ENCODE peak calls at places on chromosomes 11 and 22, in four cellular contexts. L is amygdala; A is effector memory CD8-positive, alpha-beta T cell; N is tibial nerve. D is an unnamed sample.
A peak's percentile ranks its signal among the peaks of the same experiment; 100 is the strongest.

GRCh38 chr11:47392546-47393162 is 14.3 kb upstream of the SPI1 start:
- DNase-seq in N (no peak), L (no peak), A (no peak), D (no peak)

GRCh38 chr11:68312780-68313573 is 586 bp downstream of the LRP5 start:
- DNase-seq in L (no peak), A (peak; percentile 23), N (no peak), D (peak; percentile 42)

GRCh38 chr11:18140145-18140544 is 7.8 kb downstream of the MRGPRX3 start:
- DNase-seq in N (no peak), A (no peak), L (no peak), D (no peak)

GRCh38 chr11:46238078-46238966 is 39.1 kb upstream of the CREB3L1 start:
- DNase-seq in A (peak; percentile 56), N (peak; percentile 32), L (no peak), D (peak; percentile 69)

GRCh38 chr11:35404397-35404775 is 15.0 kb downstream of the SLC1A2 start:
- DNase-seq in L (no peak), N (no peak), A (no peak), D (no peak)

GRCh38 chr11:64044730-64045386 is 9.1 kb downstream of the FLRT1 start:
- DNase-seq in N (no peak), L (peak; percentile 36), A (no peak), D (no peak)

GRCh38 chr22:42562282-42562681 is 8.5 kb downstream of the SERHL2 start:
- DNase-seq in A (no peak), N (no peak), L (no peak), D (no peak)

GRCh38 chr11:1931326-1931725 is 11.8 kb downstream of the TNNT3 start:
- DNase-seq in N (no peak), A (no peak), L (no peak), D (no peak)

D was measured in CD8-positive, alpha-beta memory T cell.